ENCODE peak calls at places on chromosomes 11 and 22, in five cellular contexts. N is H9, T is IMR-90, K is SK-N-SH, A is mammary epithelial cell. R is an unnamed sample.

GRCh38 chr11:36010010-36010740 is 66.3 kb downstream of the LDLRAD3 start:
- DNase-seq in K (no peak), T (peak; percentile 57), N (no peak), A (peak; percentile 45), R (no peak)

GRCh38 chr11:94130589-94131362 is 2.1 kb downstream of the PANX1 start:
- DNase-seq in T (peak; percentile 89), A (peak; percentile 64), K (no peak), N (no peak), R (peak; percentile 66)

GRCh38 chr22:41816871-41817270 is 16.0 kb upstream of the SREBF2 start:
- DNase-seq in N (no peak), A (no peak), T (no peak), K (no peak), R (peak; percentile 95)

GRCh38 chr22:20239951-20240773 is 28.0 kb downstream of the RTN4R start:
- DNase-seq in K (peak; percentile 63), A (no peak), T (no peak), N (no peak), R (no peak)

GRCh38 chr11:37988031-37988430 is 1390.0 kb upstream of the RAG2 start:
- DNase-seq in K (peak; percentile 28), A (peak; percentile 57), N (no peak), T (peak; percentile 17), R (peak; percentile 80)

GRCh38 chr22:25736378-25737011 is 5.5 kb upstream of the MYO18B start:
- DNase-seq in N (no peak), K (no peak), T (no peak), A (no peak), R (no peak)

GRCh38 chr22:44309137-44309536 is 3.6 kb downstream of the SHISAL1 start:
- DNase-seq in N (no peak), A (peak; percentile 97), T (peak; percentile 98), K (no peak), R (peak; percentile 33)

GRCh38 chr11:117970400-117971024 is 15.7 kb upstream of the IL10RA start:
- DNase-seq in T (no peak), K (no peak), A (peak; percentile 71), N (no peak), R (no peak)

GRCh38 chr11:126628790-126629621 is 273.5 kb downstream of the ST3GAL4 start:
- DNase-seq in T (peak; percentile 55), K (no peak), A (no peak), N (no peak), R (no peak)

GRCh38 chr22:43392385-43392989 is 19.3 kb upstream of the MPPED1 start:
- DNase-seq in A (no peak), T (no peak), N (no peak), K (no peak), R (no peak)

GRCh38 chr11:70445605-70446004 is 47.3 kb downstream of the CTTN start:
- DNase-seq in K (no peak), N (no peak), A (no peak), T (peak; percentile 10), R (no peak)

GRCh38 chr11:64449381-64450167 is 90.6 kb downstream of the RPS6KA4 start:
- DNase-seq in K (peak; percentile 89), N (peak; percentile 91), T (peak; percentile 25), A (peak; percentile 53), R (peak; percentile 78)

GRCh38 chr22:45188779-45189178 is 25.1 kb downstream of the NUP50 start:
- DNase-seq in A (no peak), N (no peak), T (no peak), K (no peak), R (no peak)

GRCh38 chr11:68437927-68438657 is 22.5 kb upstream of the PPP6R3 start:
- DNase-seq in T (no peak), A (no peak), K (no peak), N (no peak), R (no peak)

GRCh38 chr11:68439355-68440065 is 21.0 kb upstream of the PPP6R3 start:
- DNase-seq in K (no peak), T (no peak), A (no peak), N (peak; percentile 70), R (no peak)

GRCh38 chr11:68436162-68436888 is 24.2 kb upstream of the PPP6R3 start:
- DNase-seq in N (no peak), T (no peak), K (no peak), A (no peak), R (no peak)

GRCh38 chr11:68438658-68439259 is 21.8 kb upstream of the PPP6R3 start:
- DNase-seq in A (no peak), T (no peak), N (no peak), K (no peak), R (no peak)

GRCh38 chr11:68436985-68437926 is 23.3 kb upstream of the PPP6R3 start:
- DNase-seq in N (no peak), K (no peak), T (peak; percentile 72), A (peak; percentile 75), R (no peak)
- H3K9ac ChIP-seq in N (no peak overlapping the region), K (no peak overlapping the region), T (peak overlapping the region; percentile 25), A (no peak overlapping the region), R (no peak overlapping the region)

DNA sequence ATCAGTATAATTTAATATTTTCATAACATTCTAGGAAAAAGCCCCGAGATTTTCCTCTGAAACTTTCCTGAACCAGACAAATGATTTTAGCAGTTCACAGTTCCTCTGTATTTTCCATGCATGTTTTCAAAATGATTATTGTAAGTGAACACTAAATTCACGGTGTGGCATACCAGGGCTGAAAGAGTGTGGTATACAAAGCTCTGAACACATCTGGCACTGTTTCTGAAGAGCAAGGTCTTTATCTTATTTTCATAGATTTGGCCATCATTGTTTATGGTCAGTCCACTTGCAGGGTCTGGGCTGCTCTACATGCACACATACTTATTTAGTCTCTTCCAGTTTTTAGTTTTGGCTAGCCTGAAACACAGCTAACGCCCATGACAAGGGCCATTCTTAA is 7.8 kb upstream of the GAB2 start:
- DNase-seq in K (peak; percentile 27), N (no peak), T (no peak), A (no peak), R (no peak)
- H3K4me2 ChIP-seq in K (no peak overlapping the region), N (no peak overlapping the region), T (no peak overlapping the region), A (no peak overlapping the region), R (no peak overlapping the region)

DNA sequence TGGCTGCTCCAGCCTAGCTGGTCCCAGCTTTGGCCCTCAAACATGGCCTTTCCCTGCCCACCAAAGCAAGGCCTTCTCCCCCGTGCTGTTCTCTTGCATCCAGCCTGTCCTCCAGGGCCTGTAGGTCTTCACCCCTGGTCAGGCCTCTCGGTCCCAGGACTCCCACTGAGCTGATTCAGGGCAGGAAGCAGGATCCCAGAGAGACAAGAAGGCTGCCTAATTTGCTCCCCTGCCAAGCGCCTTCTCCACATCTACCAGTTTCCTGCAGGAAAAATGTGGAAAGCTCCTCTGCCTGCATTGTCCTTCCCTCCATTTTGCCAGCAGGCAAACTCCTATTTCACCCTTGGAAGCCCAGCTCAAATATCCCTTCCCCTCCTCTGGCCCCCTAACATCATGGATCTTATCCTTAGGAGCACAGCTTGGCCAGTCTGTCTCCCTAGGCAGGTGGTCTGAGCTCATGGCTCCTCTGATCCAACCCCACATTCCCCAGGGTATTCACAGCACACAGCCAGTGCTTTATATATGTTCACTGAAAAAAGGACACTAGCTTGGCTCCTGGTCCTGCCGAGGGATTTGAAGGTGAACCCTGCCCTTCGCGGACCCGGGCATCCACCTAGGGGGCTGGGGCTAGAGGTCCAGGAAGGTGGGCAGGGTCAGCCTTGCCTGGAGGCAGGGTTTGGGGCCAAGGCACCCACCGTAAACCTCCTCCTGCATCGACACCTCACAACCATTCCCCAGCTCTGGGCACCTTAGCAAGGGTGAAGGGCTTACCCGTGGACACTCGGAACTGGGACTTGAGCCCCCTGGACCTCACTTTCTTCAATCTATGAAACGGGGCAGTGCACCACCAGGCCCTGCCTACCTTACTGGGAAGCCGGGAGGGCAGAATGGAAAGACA is 968 bp downstream of the RHBDD3 start:
- DNase-seq in T (peak; percentile 11), K (peak; percentile 49), A (peak; percentile 1), N (no peak), R (no peak)
- H2AFZ ChIP-seq in T (peak overlapping the region; percentile 100), K (peak overlapping the region; percentile 83), A (peak overlapping the region; percentile 93), N (no peak overlapping the region), R (peak overlapping the region; percentile 90)

GRCh38 chr22:40206561-40206960 is 28.8 kb downstream of the TNRC6B start:
- DNase-seq in N (no peak), T (no peak), A (no peak), K (no peak), R (no peak)

GRCh38 chr22:40211481-40212052 is 33.8 kb downstream of the TNRC6B start:
- DNase-seq in N (no peak), T (no peak), A (no peak), K (no peak), R (no peak)

GRCh38 chr22:40212126-40212525 is 34.4 kb downstream of the TNRC6B start:
- DNase-seq in T (no peak), N (no peak), K (no peak), A (no peak), R (no peak)

GRCh38 chr22:40210814-40211213 is 33.1 kb downstream of the TNRC6B start:
- DNase-seq in T (no peak), K (no peak), A (no peak), N (no peak), R (no peak)

DNA sequence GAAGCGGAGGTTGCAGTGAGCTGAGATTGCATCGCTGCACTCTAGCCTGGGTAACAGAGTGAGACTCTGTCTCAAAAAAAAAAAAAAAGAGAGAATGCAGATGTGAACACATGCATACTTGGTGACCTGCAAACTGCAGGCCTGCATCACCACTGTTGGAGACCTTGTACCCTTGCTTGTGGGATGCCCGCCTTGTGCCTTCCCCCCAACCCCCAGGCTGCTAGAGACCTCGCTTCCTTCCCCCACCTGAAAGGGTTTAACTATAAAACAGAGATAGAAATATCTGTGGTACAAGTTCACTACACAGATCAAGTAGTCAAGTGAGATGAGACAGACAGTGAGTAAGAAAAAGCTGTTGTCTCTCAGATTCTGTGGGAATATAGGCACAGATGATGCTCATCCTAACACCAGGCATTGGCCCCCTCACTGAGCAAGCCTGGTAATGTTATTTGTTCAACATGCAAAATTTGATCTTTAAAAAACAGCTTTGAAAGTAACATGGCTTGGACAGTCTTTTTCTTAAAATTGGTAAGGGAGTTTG is 32.3 kb downstream of the TNRC6B start:
- DNase-seq in A (no peak), K (no peak), T (no peak), N (no peak), R (no peak)
- H3K9ac ChIP-seq in A (no peak overlapping the region), K (no peak overlapping the region), T (no peak overlapping the region), N (no peak overlapping the region), R (no peak overlapping the region)

GRCh38 chr22:24529898-24530297 is 25.0 kb downstream of the GUCD1 start:
- DNase-seq in A (no peak), K (no peak), N (no peak), T (no peak), R (no peak)

GRCh38 chr22:24521791-24522245 is 26.7 kb downstream of the UPB1 start:
- DNase-seq in K (peak; percentile 72), T (peak; percentile 60), A (peak; percentile 77), N (peak; percentile 89), R (peak; percentile 58)

GRCh38 chr22:24523873-24524272 is 28.7 kb downstream of the UPB1 start:
- DNase-seq in K (peak; percentile 69), A (no peak), T (peak; percentile 59), N (no peak), R (no peak)

GRCh38 chr22:24526191-24526590 is 28.7 kb downstream of the GUCD1 start:
- DNase-seq in K (no peak), N (no peak), A (no peak), T (peak; percentile 17), R (peak; percentile 99)

GRCh38 chr22:24525416-24526037 is 29.4 kb downstream of the GUCD1 start:
- DNase-seq in N (peak; percentile 85), A (peak; percentile 44), K (peak; percentile 77), T (peak; percentile 65), R (peak; percentile 86)
- H3K4me2 ChIP-seq in N (no peak overlapping the region), A (no peak overlapping the region), K (no peak overlapping the region), T (no peak overlapping the region), R (peak overlapping the region; percentile 6)